ENCODE peak calls at places on chromosomes 4 and X, in seven cellular contexts. A is GDM1; F is HT-29; B is M059J; Q is SK-N-SH; D is amniotic epithelial cell; J is stimulated activated CD4-positive, alpha-beta T cell treated with anti-CD3 and anti-CD28 coated beads, Interleukin-4, amount 100 ng/mL, for 4 hours. G is an unnamed sample.

GRCh38 chr4:183354213-183354612 is 32.0 kb upstream of the CLDN24 start:
- DNase-seq in Q (no peak), A (no peak), J (no peak), F (no peak), B (no peak), D (no peak), G (peak; percentile 37)

GRCh38 chrX:115449742-115450141 is 111.2 kb upstream of the PLS3 start:
- DNase-seq in B (peak; percentile 77), D (peak; percentile 68), Q (no peak), F (no peak), J (no peak), A (no peak), G (no peak)

GRCh38 chr4:16018841-16019240 is 55.9 kb upstream of the FGFBP2 start:
- DNase-seq in B (no peak), Q (no peak), A (no peak), D (no peak), F (no peak), J (no peak), G (no peak)

GRCh38 chr4:171785392-171785791 is 27.8 kb upstream of the GALNTL6 start:
- DNase-seq in F (no peak), A (no peak), D (no peak), J (no peak), B (no peak), Q (no peak), G (no peak)

GRCh38 chr4:184039963-184040383 is 134.9 kb downstream of the STOX2 start:
- DNase-seq in B (no peak), A (no peak), F (no peak), D (no peak), Q (no peak), J (no peak), G (no peak)

GRCh38 chrX:68599256-68600152 is 48.0 kb upstream of the STARD8 start:
- DNase-seq in F (peak; percentile 37), J (no peak), D (no peak), B (peak; percentile 15), A (no peak), Q (peak; percentile 15), G (peak; percentile 20)

GRCh38 chr4:152166567-152166966 is 369.3 kb downstream of the FBXW7 start:
- DNase-seq in Q (no peak), B (no peak), F (no peak), A (no peak), D (peak; percentile 7), J (no peak), G (no peak)

GRCh38 chrX:153865321-153865580 is 20.7 kb downstream of the L1CAM start:
- DNase-seq in B (no peak), F (no peak), A (no peak), D (no peak), J (no peak), Q (no peak), G (no peak)

GRCh38 chrX:154024271-154024670 is 4.6 kb upstream of the IRAK1 start:
- DNase-seq in B (no peak), D (no peak), Q (no peak), F (no peak), A (no peak), J (no peak), G (no peak)

GRCh38 chrX:45445745-45446412 is 245.2 kb upstream of the DIPK2B start:
- DNase-seq in F (peak; percentile 69), A (no peak), Q (no peak), D (peak; percentile 87), J (no peak), B (peak; percentile 94), G (peak; percentile 92)